ENCODE peak calls at places on chromosomes 5 and 9, in ten cellular contexts. V, U, Q, F, H, Z, O, N, M and W are unnamed samples.
A peak's percentile ranks its signal among the peaks of the same experiment; 100 is the strongest.

GRCh38 chr5:67335391-67335790 is 138.8 kb upstream of the CD180 start:
- DNase-seq in V (peak; percentile 18), U (no peak), Q (no peak), F (no peak), H (no peak), Z (no peak), O (no peak), N (no peak), M (no peak), W (no peak)

GRCh38 chr5:178772351-178772750 is 41.9 kb upstream of the ZNF354A start:
- DNase-seq in V (no peak), U (no peak), Q (no peak), F (no peak), H (no peak), Z (no peak), O (no peak), N (no peak), M (no peak), W (no peak)

GRCh38 chr9:99852617-99853016 is 30.9 kb downstream of the NR4A3 start:
- DNase-seq in V (no peak), U (no peak), Q (no peak), F (no peak), H (no peak), Z (no peak), O (peak; percentile 63), N (no peak), M (no peak), W (no peak)

GRCh38 chr5:178360926-178361235 is 128.3 kb upstream of the PHYKPL start:
- DNase-seq in V (no peak), U (peak; percentile 79), Q (no peak), F (no peak), H (no peak), Z (no peak), O (no peak), N (no peak), M (no peak), W (no peak)

GRCh38 chr9:97179616-97180015 is 127.8 kb upstream of the CCDC180 start:
- DNase-seq in V (no peak), U (no peak), Q (no peak), F (no peak), H (no peak), Z (no peak), O (no peak), N (no peak), M (no peak), W (no peak)

GRCh38 chr9:69463497-69464068 is 138.6 kb downstream of the ENTREP1 start:
- DNase-seq in V (no peak), U (no peak), Q (no peak), F (no peak), H (no peak), Z (no peak), O (no peak), N (no peak), M (no peak), W (no peak)

GRCh38 chr9:77848897-77849296 is 182.7 kb downstream of the GNAQ start:
- DNase-seq in V (peak; percentile 92), U (peak; percentile 73), Q (no peak), F (no peak), H (peak; percentile 71), Z (peak; percentile 88), O (no peak), N (peak; percentile 95), M (no peak), W (peak; percentile 88)

GRCh38 chr9:114504341-114505186 is 709 bp downstream of the WHRN start:
- DNase-seq in V (peak; percentile 31), U (peak; percentile 93), Q (peak; percentile 51), F (peak; percentile 58), H (peak; percentile 38), Z (no peak), O (no peak), N (peak; percentile 15), M (no peak), W (peak; percentile 29)

GRCh38 chr9:72871685-72872084 is 81.2 kb downstream of the ALDH1A1 start:
- DNase-seq in V (peak; percentile 65), U (no peak), Q (no peak), F (no peak), H (no peak), Z (peak; percentile 56), O (peak; percentile 7), N (peak; percentile 49), M (no peak), W (peak; percentile 24)

GRCh38 chr5:147451125-147451524 is 58.7 kb downstream of the DPYSL3 start:
- DNase-seq in V (no peak), U (no peak), Q (no peak), F (no peak), H (no peak), Z (no peak), O (no peak), N (no peak), M (no peak), W (no peak)
- H3K4me3 ChIP-seq in V (no peak overlapping the region), U (no peak overlapping the region), Q (peak overlapping the region; percentile 74), F (no peak overlapping the region), H (no peak overlapping the region), Z (peak overlapping the region; percentile 89), O (no peak overlapping the region), N (no peak overlapping the region), M (peak overlapping the region; percentile 87), W (no peak overlapping the region)

GRCh38 chr9:107462691-107463090 is 26.9 kb downstream of the KLF4 start:
- DNase-seq in V (no peak), U (no peak), Q (no peak), F (no peak), H (no peak), Z (no peak), O (no peak), N (peak; percentile 56), M (no peak), W (peak; percentile 56)

GRCh38 chr9:107471562-107471961 is 18.0 kb downstream of the KLF4 start:
- DNase-seq in V (no peak), U (no peak), Q (no peak), F (no peak), H (no peak), Z (no peak), O (no peak), N (peak; percentile 9), M (no peak), W (no peak)

GRCh38 chr9:107460153-107461023 is 29.2 kb downstream of the KLF4 start:
- DNase-seq in V (no peak), U (no peak), Q (no peak), F (no peak), H (no peak), Z (no peak), O (no peak), N (no peak), M (no peak), W (no peak)

GRCh38 chr9:107467416-107467815 is 22.2 kb downstream of the KLF4 start:
- DNase-seq in V (no peak), U (peak; percentile 79), Q (no peak), F (no peak), H (no peak), Z (peak; percentile 21), O (no peak), N (peak; percentile 44), M (no peak), W (no peak)

DNA sequence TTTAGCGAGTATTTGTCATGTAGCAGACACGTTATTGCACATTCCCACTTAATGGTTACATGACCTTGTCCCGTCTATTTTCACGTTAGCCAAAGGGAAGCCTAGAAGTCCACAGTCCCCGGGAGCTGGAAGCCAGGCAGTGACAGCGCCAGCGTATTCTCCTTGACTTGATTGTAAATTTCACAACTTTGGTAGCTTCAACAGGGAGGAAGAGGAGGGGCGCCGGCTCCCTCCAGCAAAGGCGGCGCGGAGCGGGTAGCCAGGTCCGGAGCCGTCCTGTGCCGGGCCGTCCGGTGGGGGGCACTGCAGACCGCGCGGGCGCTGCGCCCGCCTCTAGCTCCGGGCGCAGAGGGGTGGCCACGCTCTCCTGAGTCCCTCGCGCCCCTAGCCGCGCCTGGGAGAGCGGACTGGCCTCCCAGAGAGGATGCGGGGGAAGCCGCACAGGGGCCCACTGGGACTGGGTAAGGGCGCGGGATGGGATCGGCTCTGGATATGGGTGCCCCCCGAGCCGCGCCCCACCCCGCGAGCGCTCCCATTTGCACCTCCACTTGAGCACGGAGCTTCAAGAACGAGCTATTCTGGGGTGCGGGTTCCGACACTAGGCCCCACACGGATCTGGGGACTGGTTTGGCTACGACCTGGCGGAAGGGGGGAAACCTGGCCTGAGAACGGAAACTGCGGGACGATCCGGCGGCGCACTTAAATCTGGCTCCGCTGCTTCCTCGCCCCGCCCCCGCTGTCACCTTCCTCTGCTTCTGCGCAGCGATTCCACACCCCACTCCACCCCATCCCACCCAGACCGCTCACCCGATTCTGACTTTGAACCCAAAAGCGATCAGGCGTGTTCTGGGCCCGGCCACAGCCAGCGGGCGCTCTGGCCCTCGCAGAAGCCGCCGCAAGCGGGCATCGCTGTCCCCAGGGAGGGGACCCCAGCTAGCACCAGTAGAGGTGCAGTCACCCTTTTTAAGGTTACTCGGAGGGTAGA is 23.8 kb downstream of the KLF4 start:
- DNase-seq in V (peak; percentile 63), U (peak; percentile 96), Q (peak; percentile 78), F (peak; percentile 48), H (peak; percentile 34), Z (peak; percentile 62), O (peak; percentile 48), N (peak; percentile 61), M (peak; percentile 71), W (peak; percentile 58)
- H3K4me3 ChIP-seq in V (peak overlapping the region; percentile 71), U (peak overlapping the region; percentile 82), Q (peak overlapping the region; percentile 62), F (no peak overlapping the region), H (peak overlapping the region; percentile 71), Z (peak overlapping the region; percentile 71), O (peak overlapping the region; percentile 39), N (peak overlapping the region; percentile 65), M (peak overlapping the region; percentile 72), W (peak overlapping the region; percentile 69)

GRCh38 chr5:137880313-137880712 is 8.9 kb upstream of the PKD2L2 start:
- DNase-seq in V (no peak), U (no peak), Q (no peak), F (no peak), H (no peak), Z (no peak), O (no peak), N (peak; percentile 40), M (no peak), W (no peak)
- H3K4me3 ChIP-seq in V (no peak overlapping the region), U (no peak overlapping the region), Q (no peak overlapping the region), F (no peak overlapping the region), H (peak overlapping the region; percentile 34), Z (no peak overlapping the region), O (no peak overlapping the region), N (no peak overlapping the region), M (no peak overlapping the region), W (no peak overlapping the region)

DNA sequence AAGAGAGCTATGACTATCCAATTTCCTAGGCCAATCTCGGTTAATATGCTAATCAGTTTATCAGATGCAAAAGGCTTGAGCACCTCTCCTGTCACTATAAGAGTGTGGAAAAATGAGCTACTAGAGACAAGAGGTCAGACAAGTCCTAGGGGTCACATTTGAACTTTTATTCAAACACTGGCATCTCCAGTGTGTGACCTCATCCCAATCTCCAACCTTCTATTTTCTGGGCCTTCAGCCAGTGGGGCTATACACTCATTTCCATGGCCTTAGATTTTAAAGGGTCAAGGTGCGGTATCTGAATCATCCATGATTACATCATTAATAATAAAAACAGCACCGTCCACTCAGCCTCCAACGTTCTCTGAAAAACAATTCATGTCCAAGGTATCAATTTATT is 139.6 kb upstream of the LRRTM2 start:
- DNase-seq in V (peak; percentile 84), U (peak; percentile 93), Q (no peak), F (peak; percentile 74), H (no peak), Z (peak; percentile 84), O (no peak), N (peak; percentile 93), M (no peak), W (peak; percentile 39)
- H3K4me3 ChIP-seq in V (no peak overlapping the region), U (no peak overlapping the region), Q (no peak overlapping the region), F (no peak overlapping the region), H (no peak overlapping the region), Z (no peak overlapping the region), O (no peak overlapping the region), N (no peak overlapping the region), M (no peak overlapping the region), W (no peak overlapping the region)